ENCODE peak calls at places on chromosomes 16 and 17, in seven cellular contexts. T, W, I, D, P, B and Q are unnamed samples.

GRCh38 chr17:14768923-14769322 is 468.0 kb downstream of the HS3ST3B1 start:
- DNase-seq in T (no peak), W (no peak), I (no peak), D (no peak), P (no peak), B (no peak), Q (no peak)

GRCh38 chr17:11332706-11333105 is 91.7 kb downstream of the SHISA6 start:
- DNase-seq in T (no peak), W (no peak), I (no peak), D (peak; percentile 2), P (no peak), B (no peak), Q (no peak)

GRCh38 chr16:69926241-69926640 is 24.9 kb upstream of the CLEC18A start:
- DNase-seq in T (no peak), W (no peak), I (no peak), D (no peak), P (peak; percentile 8), B (no peak), Q (no peak)

GRCh38 chr17:21396237-21396636 is 20.1 kb downstream of the KCNJ12 start:
- DNase-seq in T (no peak), W (no peak), I (no peak), D (no peak), P (no peak), B (no peak), Q (no peak)

GRCh38 chr16:25416002-25416401 is 158.4 kb upstream of the ZKSCAN2 start:
- DNase-seq in T (no peak), W (no peak), I (no peak), D (no peak), P (no peak), B (no peak), Q (no peak)

GRCh38 chr17:78146471-78146869 is 285 bp downstream of the C17orf99 start:
- DNase-seq in T (no peak), W (no peak), I (no peak), D (no peak), P (no peak), B (no peak), Q (no peak)

GRCh38 chr16:83615553-83615952 is 192.2 kb upstream of the HSBP1 start:
- DNase-seq in T (no peak), W (peak; percentile 48), I (no peak), D (no peak), P (no peak), B (no peak), Q (no peak)

GRCh38 chr16:86391987-86392386 is 118.3 kb upstream of the FOXF1 start:
- DNase-seq in T (no peak), W (peak; percentile 93), I (no peak), D (no peak), P (no peak), B (no peak), Q (no peak)

GRCh38 chr17:9183297-9183696 is 162.0 kb downstream of the NTN1 start:
- DNase-seq in T (no peak), W (no peak), I (peak; percentile 12), D (no peak), P (no peak), B (no peak), Q (no peak)

GRCh38 chr17:80650751-80651173 is 106.1 kb downstream of the RPTOR start:
- DNase-seq in T (peak; percentile 1), W (no peak), I (no peak), D (no peak), P (no peak), B (no peak), Q (no peak)

GRCh38 chr17:2093349-2093748 is 38.4 kb downstream of the HIC1 start:
- DNase-seq in T (peak; percentile 39), W (no peak), I (no peak), D (no peak), P (no peak), B (no peak), Q (no peak)

GRCh38 chr16:71789136-71789535 is 19.5 kb downstream of the AP1G1 start:
- DNase-seq in T (no peak), W (no peak), I (no peak), D (no peak), P (no peak), B (no peak), Q (no peak)

GRCh38 chr17:6712058-6712853 is 913 bp downstream of the SLC13A5 start:
- DNase-seq in T (no peak), W (no peak), I (no peak), D (no peak), P (no peak), B (no peak), Q (no peak)

GRCh38 chr16:57186630-57187507 is 740 bp downstream of the RSPRY1 start:
- DNase-seq in T (no peak), W (no peak), I (peak; percentile 20), D (no peak), P (no peak), B (no peak), Q (no peak)

GRCh38 chr16:86620184-86620583 is 41.8 kb downstream of the FOXL1 start:
- DNase-seq in T (no peak), W (no peak), I (no peak), D (no peak), P (no peak), B (no peak), Q (no peak)

GRCh38 chr17:8621585-8621984 is 8.9 kb downstream of the MYH10 start:
- DNase-seq in T (no peak), W (peak; percentile 59), I (no peak), D (no peak), P (no peak), B (no peak), Q (no peak)

GRCh38 chr16:75758215-75758614 is 31.9 kb upstream of the CPHXL start:
- DNase-seq in T (no peak), W (peak; percentile 19), I (no peak), D (no peak), P (no peak), B (no peak), Q (no peak)

GRCh38 chr16:66315210-66315825 is 51.2 kb upstream of the CDH5 start:
- DNase-seq in T (no peak), W (peak; percentile 70), I (peak; percentile 65), D (no peak), P (peak; percentile 39), B (peak; percentile 59), Q (peak; percentile 18)

GRCh38 chr16:87687571-87687910 is 78.2 kb downstream of the KLHDC4 start:
- DNase-seq in T (no peak), W (no peak), I (no peak), D (no peak), P (no peak), B (no peak), Q (no peak)

GRCh38 chr17:28524476-28525415 is 18.6 kb downstream of the FOXN1 start:
- DNase-seq in T (no peak), W (peak; percentile 78), I (no peak), D (no peak), P (no peak), B (no peak), Q (no peak)

GRCh38 chr17:70879389-70879788 is 710.1 kb downstream of the KCNJ2 start:
- DNase-seq in T (no peak), W (peak; percentile 38), I (no peak), D (no peak), P (no peak), B (no peak), Q (no peak)

GRCh38 chr16:7508656-7509055 is 176.0 kb downstream of the RBFOX1 start:
- DNase-seq in T (no peak), W (no peak), I (no peak), D (no peak), P (no peak), B (no peak), Q (no peak)

GRCh38 chr17:17313350-17313991 is 10.3 kb downstream of the NT5M start:
- DNase-seq in T (peak; percentile 64), W (no peak), I (peak; percentile 81), D (no peak), P (peak; percentile 71), B (peak; percentile 54), Q (no peak)

GRCh38 chr17:65627108-65627507 is 65.7 kb upstream of the AXIN2 start:
- DNase-seq in T (no peak), W (no peak), I (no peak), D (no peak), P (no peak), B (no peak), Q (no peak)

GRCh38 chr17:56297142-56297541 is 143.9 kb downstream of the ANKFN1 start:
- DNase-seq in T (no peak), W (peak; percentile 62), I (peak; percentile 58), D (no peak), P (no peak), B (no peak), Q (no peak)

GRCh38 chr17:5373112-5373511 is 46.4 kb downstream of the NUP88 start:
- DNase-seq in T (no peak), W (no peak), I (no peak), D (no peak), P (no peak), B (no peak), Q (no peak)

GRCh38 chr16:66604376-66605176 is at the start of gene CMTM3:
- DNase-seq in T (peak; percentile 82), W (peak; percentile 45), I (peak; percentile 71), D (no peak), P (peak; percentile 62), B (no peak), Q (peak; percentile 62)

GRCh38 chr17:62791235-62792121 is 16.6 kb downstream of the MARCHF10 start:
- DNase-seq in T (no peak), W (peak; percentile 95), I (no peak), D (no peak), P (no peak), B (no peak), Q (no peak)

GRCh38 chr16:9154576-9155410 is 63.3 kb downstream of the HAPSTR1 start:
- DNase-seq in T (no peak), W (peak; percentile 9), I (no peak), D (no peak), P (no peak), B (peak; percentile 64), Q (no peak)

GRCh38 chr16:7397901-7398300 is 65.3 kb downstream of the RBFOX1 start:
- DNase-seq in T (no peak), W (no peak), I (no peak), D (no peak), P (no peak), B (no peak), Q (no peak)

GRCh38 chr17:36935681-36936454 is 1.4 kb upstream of the LHX1 start:
- DNase-seq in T (peak; percentile 48), W (no peak), I (no peak), D (no peak), P (no peak), B (no peak), Q (no peak)

GRCh38 chr16:66457888-66458287 is 30.8 kb downstream of the BEAN1 start:
- DNase-seq in T (no peak), W (peak; percentile 5), I (no peak), D (no peak), P (no peak), B (peak; percentile 15), Q (no peak)

GRCh38 chr17:48546187-48546923 is 1.4 kb upstream of the HOXB2 start:
- DNase-seq in T (no peak), W (peak; percentile 52), I (no peak), D (no peak), P (no peak), B (no peak), Q (no peak)

GRCh38 chr17:851986-852385 is 69.8 kb downstream of the MRM3 start:
- DNase-seq in T (peak; percentile 63), W (no peak), I (no peak), D (no peak), P (no peak), B (no peak), Q (no peak)

GRCh38 chr17:2063306-2064146 is 8.6 kb downstream of the HIC1 start:
- DNase-seq in T (no peak), W (peak; percentile 72), I (no peak), D (no peak), P (no peak), B (no peak), Q (no peak)

GRCh38 chr17:59266748-59267147 is 46.4 kb downstream of the GDPD1 start:
- DNase-seq in T (no peak), W (no peak), I (no peak), D (no peak), P (no peak), B (no peak), Q (no peak)

GRCh38 chr17:75878174-75878998 is at the start of gene TRIM47:
- DNase-seq in T (peak; percentile 83), W (peak; percentile 49), I (peak; percentile 39), D (peak; percentile 53), P (no peak), B (peak; percentile 65), Q (no peak)

GRCh38 chr16:51181495-51181795 is 30.4 kb upstream of the SALL1 start:
- DNase-seq in T (no peak), W (peak; percentile 19), I (no peak), D (no peak), P (no peak), B (no peak), Q (no peak)